ENCODE peak calls at places on chromosomes 1 and 21, in six cellular contexts. H, Z, E, M, R and X are unnamed samples.

GRCh38 chr21:36647279-36648093 is 51.4 kb upstream of the SIM2 start:
- DNase-seq in R (no peak), Z (peak), E (peak), M (no peak), H (no peak), X (no peak)

GRCh38 chr21:19759836-19760235 is 1238.4 kb upstream of the NCAM2 start:
- DNase-seq in Z (no peak), H (no peak), E (no peak), R (no peak), M (no peak), X (no peak)

GRCh38 chr1:44154049-44154448 is 12.6 kb upstream of the KLF18 start:
- DNase-seq in M (no peak), Z (no peak), R (no peak), H (no peak), E (no peak), X (no peak)

GRCh38 chr21:37367301-37367757 is 756 bp downstream of the DYRK1A start:
- DNase-seq in H (no peak), R (no peak), E (no peak), Z (no peak), M (no peak), X (no peak)

GRCh38 chr1:94924967-94925366 is 1.9 kb downstream of the CNN3 start:
- DNase-seq in Z (no peak), E (peak), M (no peak), H (no peak), R (no peak), X (no peak)

GRCh38 chr1:242847390-242847993 is 323.0 kb upstream of the PLD5 start:
- DNase-seq in Z (peak), H (no peak), M (no peak), E (peak), R (no peak), X (no peak)

GRCh38 chr1:196309386-196309785 is 298.9 kb downstream of the KCNT2 start:
- DNase-seq in E (peak), M (no peak), Z (peak), R (peak), H (no peak), X (no peak)

GRCh38 chr1:109248797-109249629 is at the start of gene CELSR2:
- DNase-seq in R (no peak), Z (no peak), E (peak), M (no peak), H (peak), X (no peak)

GRCh38 chr21:41786521-41786987 is 19.7 kb upstream of the RIPK4 start:
- DNase-seq in R (peak), H (no peak), Z (peak), E (no peak), M (peak), X (peak)

GRCh38 chr1:3105167-3105863 is 36.3 kb downstream of the PRDM16 start:
- DNase-seq in H (no peak), E (no peak), M (no peak), Z (no peak), R (no peak), X (peak)

GRCh38 chr1:45065083-45065482 is 53.0 kb downstream of the UROD start:
- DNase-seq in H (no peak), E (no peak), R (no peak), Z (no peak), M (no peak), X (no peak)

GRCh38 chr1:172401907-172402306 is 18.6 kb upstream of the C1orf105 start:
- DNase-seq in E (no peak), H (no peak), Z (no peak), R (no peak), M (no peak), X (no peak)

GRCh38 chr1:10629091-10629815 is 154.5 kb downstream of the PEX14 start:
- DNase-seq in E (no peak), R (no peak), M (no peak), H (no peak), Z (no peak), X (no peak)

GRCh38 chr1:52365091-52365745 is 787 bp downstream of the CC2D1B start:
- DNase-seq in M (peak), H (peak), Z (peak), E (peak), R (peak), X (no peak)

GRCh38 chr21:16640297-16641027 is 872.4 kb upstream of the CXADR start:
- DNase-seq in Z (no peak), R (no peak), H (no peak), E (no peak), M (no peak), X (no peak)

GRCh38 chr1:93576346-93576745 is 105.3 kb downstream of the BCAR3 start:
- DNase-seq in R (peak), Z (no peak), E (no peak), M (no peak), H (no peak), X (no peak)

GRCh38 chr1:212721388-212722247 is 22.0 kb upstream of the BATF3 start:
- DNase-seq in Z (peak), R (no peak), E (peak), M (no peak), H (no peak), X (peak)

GRCh38 chr21:46542588-46543092 is 62.2 kb downstream of the S100B start:
- DNase-seq in R (no peak), M (peak), H (no peak), Z (no peak), E (no peak), X (no peak)

GRCh38 chr21:33268736-33269441 is 2.7 kb downstream of the IL10RB start:
- DNase-seq in Z (no peak), H (no peak), E (no peak), M (no peak), R (no peak), X (no peak)

GRCh38 chr1:45314266-45314665 is 12.4 kb upstream of the HPDL start:
- DNase-seq in H (no peak), R (no peak), M (no peak), Z (no peak), E (no peak), X (no peak)

GRCh38 chr1:22971161-22972062 is 1.3 kb downstream of the LACTBL1 start:
- DNase-seq in R (no peak), E (no peak), H (no peak), Z (peak), M (peak), X (no peak)

GRCh38 chr1:164093543-164093942 is 465.4 kb upstream of the PBX1 start:
- DNase-seq in H (no peak), E (no peak), M (no peak), R (no peak), Z (no peak), X (no peak)

GRCh38 chr1:79355073-79355472 is 348.5 kb upstream of the ADGRL4 start:
- DNase-seq in H (no peak), E (peak), Z (peak), M (no peak), R (peak), X (peak)

GRCh38 chr1:20603473-20604464 is 14.9 kb downstream of the CDA start:
- DNase-seq in R (no peak), Z (peak), M (no peak), H (no peak), E (peak), X (peak)

GRCh38 chr1:155062151-155062686 is 1.3 kb upstream of the EFNA4 start:
- DNase-seq in Z (no peak), R (no peak), E (no peak), M (no peak), H (peak), X (no peak)

GRCh38 chr1:29496701-29497100 is 260.4 kb downstream of the PTPRU start:
- DNase-seq in M (peak), Z (no peak), R (no peak), H (no peak), E (no peak), X (no peak)

GRCh38 chr1:12100071-12100470 is 37.0 kb downstream of the TNFRSF8 start:
- DNase-seq in E (no peak), R (no peak), H (no peak), Z (no peak), M (no peak), X (no peak)

GRCh38 chr1:78277253-78277652 is 213.5 kb upstream of the PTGFR start:
- DNase-seq in E (peak), M (no peak), R (no peak), H (no peak), Z (peak), X (peak)

GRCh38 chr1:225484657-225485606 is 57.1 kb upstream of the LBR start:
- DNase-seq in Z (no peak), E (no peak), R (no peak), M (peak), H (peak), X (no peak)

GRCh38 chr1:59903136-59903754 is 23.3 kb downstream of the CYP2J2 start:
- DNase-seq in H (no peak), M (no peak), R (no peak), Z (no peak), E (peak), X (no peak)

GRCh38 chr1:35556494-35557117 is 597 bp downstream of the KIAA0319L start:
- DNase-seq in H (no peak), M (no peak), Z (no peak), R (no peak), E (no peak), X (no peak)

GRCh38 chr1:61120307-61120840 is 38.0 kb downstream of the NFIA start:
- DNase-seq in E (no peak), H (no peak), Z (no peak), R (no peak), M (no peak), X (no peak)

GRCh38 chr1:25019351-25020172 is 89.5 kb upstream of the RUNX3 start:
- DNase-seq in H (no peak), Z (no peak), R (no peak), M (no peak), E (no peak), X (no peak)

GRCh38 chr1:182742780-182743179 is 46.8 kb upstream of the NPL start:
- DNase-seq in R (no peak), Z (no peak), M (no peak), E (no peak), H (no peak), X (no peak)

GRCh38 chr1:214146523-214146922 is 134.4 kb upstream of the SMYD2 start:
- DNase-seq in R (no peak), M (no peak), E (peak), Z (no peak), H (no peak), X (no peak)

GRCh38 chr1:2234762-2235113 is 6.6 kb downstream of the SKI start:
- DNase-seq in R (no peak), E (no peak), H (no peak), M (peak), Z (no peak), X (no peak)

GRCh38 chr1:96411006-96411405 is 310.6 kb upstream of the PTBP2 start:
- DNase-seq in H (no peak), R (no peak), Z (no peak), M (no peak), E (no peak), X (no peak)

GRCh38 chr1:12703821-12704451 is 12.0 kb upstream of the AADACL3 start:
- DNase-seq in E (no peak), H (no peak), Z (no peak), R (no peak), M (no peak), X (no peak)

DNA sequence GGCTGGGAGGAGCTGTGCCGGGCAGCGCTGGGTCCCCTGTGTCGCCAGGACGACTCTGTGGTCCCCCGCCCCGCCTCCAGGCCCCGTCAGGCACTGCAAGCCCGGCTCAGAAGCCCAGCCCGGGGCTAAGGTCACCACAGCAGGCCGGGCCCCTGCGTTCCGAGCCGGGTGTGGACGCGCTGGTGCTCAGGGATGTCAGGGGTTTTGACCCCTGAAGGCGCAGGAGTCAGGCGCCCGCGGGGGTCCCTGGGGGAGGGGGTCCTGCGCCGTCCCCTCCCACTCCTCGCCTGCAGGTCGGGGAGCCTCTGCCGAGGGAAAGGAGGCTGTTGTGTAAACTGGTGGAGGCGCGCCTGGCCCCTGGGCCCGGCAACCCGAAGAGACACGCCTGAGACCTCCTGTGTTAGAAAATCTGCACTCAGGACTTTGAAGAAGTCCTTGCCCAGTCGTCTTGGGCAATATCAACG is 23.7 kb upstream of the TMEM54 start:
- DNase-seq in Z (no peak), H (no peak), R (no peak), E (no peak), M (no peak), X (no peak)
- TF ChIP-seq CTCF in Z (peak), H (no peak), R (no peak), E (no peak), M (no peak), X (no peak)

DNA sequence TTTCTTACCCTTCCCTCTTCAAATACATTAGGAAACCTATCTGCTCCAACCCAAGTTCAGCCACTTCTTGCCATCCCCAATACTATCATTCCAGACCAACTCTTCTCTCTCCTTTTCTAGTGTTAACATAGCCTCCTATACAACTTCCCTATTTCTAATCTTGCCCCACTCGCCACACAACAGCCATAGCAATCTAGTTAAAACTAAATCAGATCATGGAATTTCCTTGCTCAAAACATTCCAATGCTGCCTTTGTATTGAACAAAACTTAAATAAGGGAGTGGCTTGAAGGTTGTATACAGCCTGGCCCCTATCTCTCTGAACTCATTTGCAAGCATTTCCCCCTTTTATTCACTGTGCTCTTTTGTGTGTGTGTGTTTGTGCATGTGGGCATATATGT is 118.1 kb upstream of the SGIP1 start:
- DNase-seq in Z (no peak), M (no peak), H (no peak), R (no peak), E (no peak), X (no peak)
- TF ChIP-seq CTCF in Z (no peak), M (no peak), H (no peak), R (no peak), E (no peak), X (no peak)

GRCh38 chr1:202661136-202661845 is 49.0 kb downstream of the SYT2 start:
- DNase-seq in M (no peak), E (no peak), R (no peak), H (no peak), Z (no peak), X (no peak)
- TF ChIP-seq CTCF in M (no peak), E (peak), R (peak), H (no peak), Z (peak), X (peak)

GRCh38 chr1:203629509-203630082 is 3.0 kb downstream of the ATP2B4 start:
- DNase-seq in H (peak), M (peak), R (no peak), Z (no peak), E (peak), X (no peak)

GRCh38 chr1:203630697-203631096 is 4.1 kb downstream of the ATP2B4 start:
- DNase-seq in M (no peak), R (no peak), Z (no peak), H (no peak), E (no peak), X (no peak)

GRCh38 chr1:203631349-203631748 is 4.7 kb downstream of the ATP2B4 start:
- DNase-seq in M (no peak), E (no peak), H (no peak), Z (no peak), R (no peak), X (no peak)

GRCh38 chr1:203632941-203633340 is 6.3 kb downstream of the ATP2B4 start:
- DNase-seq in R (no peak), Z (no peak), M (no peak), E (no peak), H (no peak), X (no peak)

DNA sequence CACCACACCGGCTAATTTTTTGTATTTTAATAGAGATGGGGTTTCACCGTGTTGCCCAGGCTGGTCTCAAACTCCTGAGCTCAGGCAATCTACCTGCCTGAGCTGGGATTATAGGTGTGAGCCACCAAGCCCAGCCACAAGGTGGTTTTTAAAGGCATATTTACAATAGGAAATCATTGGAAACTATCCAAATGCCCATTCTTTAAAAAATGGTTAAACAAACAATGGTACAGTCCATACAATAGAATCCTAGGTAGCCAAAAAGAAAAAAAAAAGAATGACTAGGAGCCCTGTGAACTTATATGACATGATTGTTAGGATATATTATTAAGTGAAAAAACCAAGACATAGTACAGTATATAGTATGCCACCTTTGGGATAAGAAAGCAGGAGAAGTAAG is 5.3 kb downstream of the ATP2B4 start:
- DNase-seq in R (no peak), Z (no peak), E (no peak), M (no peak), H (no peak), X (no peak)
- TF ChIP-seq CTCF in R (no peak), Z (no peak), E (no peak), M (no peak), H (no peak), X (no peak)

GRCh38 chr1:56315293-56315942 is 263.9 kb downstream of the PLPP3 start:
- DNase-seq in E (no peak), R (no peak), H (no peak), M (no peak), Z (no peak), X (no peak)
- TF ChIP-seq CTCF in E (no peak), R (no peak), H (no peak), M (no peak), Z (no peak), X (no peak)

GRCh38 chr1:174692313-174692712 is 244.5 kb downstream of the GPR52 start:
- DNase-seq in H (no peak), E (peak), R (no peak), M (no peak), Z (peak), X (no peak)
- TF ChIP-seq CTCF in H (no peak), E (peak), R (no peak), M (no peak), Z (peak), X (no peak)

GRCh38 chr1:222995620-222996306 is 147.3 kb downstream of the TLR5 start:
- DNase-seq in H (no peak), Z (no peak), M (no peak), R (no peak), E (no peak), X (no peak)
- TF ChIP-seq CTCF in H (no peak), Z (no peak), M (no peak), R (no peak), E (no peak), X (no peak)

GRCh38 chr1:159849972-159850371 is 12.5 kb downstream of the VSIG8 start:
- DNase-seq in R (no peak), E (peak), M (no peak), H (no peak), Z (peak), X (no peak)

GRCh38 chr1:159848316-159848715 is 14.1 kb downstream of the VSIG8 start:
- DNase-seq in Z (no peak), M (no peak), R (no peak), H (no peak), E (no peak), X (no peak)

GRCh38 chr1:159853417-159853816 is 9.0 kb downstream of the VSIG8 start:
- DNase-seq in R (no peak), Z (peak), M (no peak), E (no peak), H (no peak), X (no peak)

GRCh38 chr1:159854101-159854692 is 8.3 kb downstream of the VSIG8 start:
- DNase-seq in R (peak), E (peak), H (peak), Z (no peak), M (peak), X (no peak)

GRCh38 chr1:159851386-159851785 is 11.1 kb downstream of the VSIG8 start:
- DNase-seq in E (no peak), M (no peak), H (no peak), R (no peak), Z (no peak), X (no peak)
- TF ChIP-seq CTCF in E (peak), M (no peak), H (no peak), R (no peak), Z (no peak), X (no peak)

DNA sequence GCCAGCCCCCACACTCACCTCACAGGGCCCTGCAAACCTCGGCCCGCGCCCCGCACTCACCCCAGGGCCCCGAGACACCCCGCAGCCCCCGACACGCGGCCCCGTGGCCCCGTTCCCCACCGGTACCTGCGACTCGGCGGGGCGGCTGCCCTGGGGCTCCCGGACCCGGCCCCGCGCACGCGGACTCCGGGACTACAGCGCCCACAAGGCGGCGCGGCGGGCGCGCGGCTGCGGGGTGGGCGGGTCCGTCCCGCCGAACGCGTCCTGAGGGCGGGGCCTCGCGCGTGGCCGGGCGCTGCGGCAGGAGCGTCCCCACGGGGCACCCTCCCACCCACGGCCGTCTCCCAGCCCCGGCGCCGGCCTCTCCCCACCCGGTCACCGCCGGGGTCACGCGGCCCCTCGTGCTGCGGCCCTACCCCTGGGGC is at the start of gene SLC19A1:
- DNase-seq in R (no peak), E (peak), H (peak), M (peak), Z (no peak), X (no peak)
- TF ChIP-seq CTCF in R (no peak), E (no peak), H (no peak), M (no peak), Z (peak), X (peak)